ENCODE peak calls at places on chromosomes 4 and X, in ten cellular contexts. T, N, W, M, H, L, S, D, Q and I are unnamed samples.

GRCh38 chr4:99816611-99817309 is at the start of gene DAPP1:
- DNase-seq in T (no peak), D (peak; percentile 80), L (no peak), W (no peak), S (no peak), Q (peak; percentile 44), N (no peak), M (no peak), H (peak; percentile 13), I (peak; percentile 58)

GRCh38 chr4:150801833-150802232 is 213.3 kb downstream of the LRBA start:
- DNase-seq in M (no peak), Q (no peak), H (no peak), N (no peak), T (no peak), S (no peak), L (no peak), D (no peak), W (no peak), I (no peak)

GRCh38 chrX:53091354-53091753 is 2.6 kb upstream of the KANTR start:
- DNase-seq in L (no peak), N (no peak), T (no peak), H (no peak), W (no peak), D (no peak), Q (no peak), S (no peak), M (no peak), I (no peak)

GRCh38 chr4:170497729-170498128 is 408.0 kb upstream of the AADAT start:
- DNase-seq in D (no peak), L (no peak), W (no peak), T (no peak), Q (no peak), H (no peak), M (no peak), N (no peak), S (no peak), I (no peak)

GRCh38 chr4:100428051-100428450 is 89.8 kb downstream of the EMCN start:
- DNase-seq in D (no peak), M (no peak), H (no peak), T (no peak), S (peak; percentile 67), W (no peak), Q (no peak), L (no peak), N (no peak), I (no peak)

GRCh38 chrX:17374619-17375360 is at the start of gene NHS:
- DNase-seq in M (no peak), Q (no peak), S (peak; percentile 83), W (peak; percentile 90), D (no peak), T (peak; percentile 90), H (peak; percentile 56), L (peak; percentile 64), N (peak; percentile 88), I (no peak)

GRCh38 chr4:158020734-158021346 is 152.0 kb downstream of the GASK1B start:
- DNase-seq in W (no peak), M (peak; percentile 44), S (peak; percentile 85), N (no peak), Q (no peak), H (no peak), L (no peak), T (no peak), D (no peak), I (no peak)

GRCh38 chr4:74624351-74625151 is 169.8 kb downstream of the BTC start:
- DNase-seq in L (no peak), W (no peak), M (peak; percentile 85), N (no peak), S (peak; percentile 95), H (no peak), T (no peak), Q (no peak), D (no peak), I (no peak)

GRCh38 chrX:23436875-23437274 is 102.2 kb downstream of the PTCHD1 start:
- DNase-seq in D (no peak), W (no peak), N (no peak), S (peak; percentile 2), M (no peak), L (no peak), T (no peak), H (no peak), Q (no peak), I (no peak)

GRCh38 chrX:153807976-153808375 is 13.5 kb downstream of the SSR4 start:
- DNase-seq in W (no peak), H (no peak), N (no peak), T (no peak), S (no peak), D (no peak), M (no peak), L (no peak), Q (no peak), I (no peak)

GRCh38 chrX:48902135-48902534 is 4.4 kb downstream of the PQBP1 start:
- DNase-seq in L (no peak), W (no peak), S (no peak), Q (no peak), H (no peak), M (no peak), N (no peak), D (no peak), T (no peak), I (no peak)

GRCh38 chrX:44032479-44032878 is 59.3 kb upstream of the NDP start:
- DNase-seq in W (no peak), S (no peak), T (no peak), H (no peak), M (no peak), L (no peak), N (no peak), Q (no peak), D (no peak), I (no peak)

GRCh38 chrX:152656087-152656486 is 18.4 kb downstream of the GABRQ start:
- DNase-seq in M (no peak), W (no peak), S (no peak), D (no peak), Q (no peak), L (no peak), H (no peak), N (no peak), T (no peak), I (no peak)

GRCh38 chr4:173666-174314 is 49.5 kb downstream of the ZNF718 start:
- DNase-seq in H (no peak), S (no peak), N (no peak), W (no peak), D (no peak), Q (no peak), M (no peak), T (no peak), L (no peak), I (no peak)

GRCh38 chr4:176995-177394 is 52.7 kb downstream of the ZNF718 start:
- DNase-seq in T (no peak), L (no peak), D (no peak), M (no peak), H (no peak), W (no peak), S (no peak), N (no peak), Q (no peak), I (no peak)

GRCh38 chr4:175986-176385 is 51.7 kb downstream of the ZNF718 start:
- DNase-seq in D (no peak), S (no peak), T (no peak), L (no peak), H (no peak), N (no peak), W (no peak), Q (no peak), M (no peak), I (no peak)
- H3K9me3 ChIP-seq in D (peaks cover 30% of the 10 kb centered on the region), S (peaks cover 5% of the 10 kb centered on the region), T (peaks cover 59% of the 10 kb centered on the region), L (peaks cover 100% of the 10 kb centered on the region), H (peaks cover 100% of the 10 kb centered on the region), N (peaks cover 3% of the 10 kb centered on the region), W (peaks cover 26% of the 10 kb centered on the region), Q (peaks cover 5% of the 10 kb centered on the region), M (peaks cover 96% of the 10 kb centered on the region), I (peaks cover 39% of the 10 kb centered on the region)

GRCh38 chrX:66328950-66329596 is 165.0 kb downstream of the HEPH start:
- DNase-seq in H (no peak), S (no peak), Q (no peak), W (peak; percentile 66), D (no peak), M (no peak), T (no peak), L (no peak), N (no peak), I (no peak)
- H3K9me3 ChIP-seq in H (peaks cover 4% of the 10 kb centered on the region), S (no peaks in the 10 kb centered on the region), Q (no peaks in the 10 kb centered on the region), W (no peaks in the 10 kb centered on the region), D (no peaks in the 10 kb centered on the region), M (peaks cover 25% of the 10 kb centered on the region), T (peaks cover 11% of the 10 kb centered on the region), L (no peaks in the 10 kb centered on the region), N (no peaks in the 10 kb centered on the region), I (no peaks in the 10 kb centered on the region)

GRCh38 chr4:337143-337931 is at the start of gene ZNF141:
- DNase-seq in W (peak; percentile 97), M (no peak), L (peak; percentile 98), H (peak; percentile 99), D (peak; percentile 94), T (peak; percentile 97), N (peak; percentile 97), Q (peak; percentile 74), S (peak; percentile 99), I (peak; percentile 79)

GRCh38 chr4:336099-336892 is 1.3 kb upstream of the ZNF141 start:
- DNase-seq in H (peak; percentile 35), N (peak; percentile 78), Q (no peak), T (peak; percentile 21), D (no peak), W (peak; percentile 80), L (peak; percentile 61), S (peak; percentile 24), M (no peak), I (no peak)

GRCh38 chr4:337932-338758 is 531 bp downstream of the ZNF141 start:
- DNase-seq in S (peak; percentile 61), L (peak; percentile 42), Q (peak; percentile 46), D (no peak), M (no peak), H (peak; percentile 5), N (no peak), T (no peak), W (peak; percentile 88), I (no peak)

GRCh38 chr4:336893-337142 is 796 bp upstream of the ZNF141 start:
- DNase-seq in M (no peak), W (no peak), L (no peak), D (no peak), T (peak; percentile 63), Q (no peak), N (no peak), S (no peak), H (peak; percentile 52), I (no peak)

DNA sequence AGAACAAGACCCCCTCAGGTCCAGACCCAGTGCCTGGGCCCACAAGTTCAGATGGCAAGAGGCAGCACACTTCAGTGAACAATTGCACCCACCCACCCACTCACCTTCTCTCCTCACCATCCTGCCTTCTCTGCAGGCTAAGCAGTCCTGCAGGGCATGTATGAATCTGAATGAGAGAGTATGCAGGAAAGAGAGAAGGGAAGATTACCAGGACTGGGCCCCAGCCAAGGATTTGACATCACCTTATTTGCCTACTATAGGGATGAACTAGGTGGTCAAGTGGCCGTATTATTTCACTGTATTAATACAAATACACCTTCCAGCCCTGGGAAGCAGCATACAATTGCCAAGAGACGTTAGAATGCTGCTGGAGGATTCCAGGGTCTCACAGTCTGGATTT is 2.1 kb upstream of the ZNF141 start:
- DNase-seq in N (no peak), H (no peak), W (no peak), L (no peak), S (no peak), Q (no peak), M (no peak), D (no peak), T (no peak), I (no peak)
- H3K9me3 ChIP-seq in N (no peaks in the 10 kb centered on the region), H (peaks cover 9% of the 10 kb centered on the region), W (no peaks in the 10 kb centered on the region), L (peaks cover 9% of the 10 kb centered on the region), S (no peaks in the 10 kb centered on the region), Q (no peaks in the 10 kb centered on the region), M (peaks cover 87% of the 10 kb centered on the region), D (peaks cover 12% of the 10 kb centered on the region), T (no peaks in the 10 kb centered on the region), I (peaks cover 3% of the 10 kb centered on the region)

GRCh38 chrX:1139101-1139500 is 73.3 kb downstream of the CRLF2 start:
- DNase-seq in H (no peak), N (no peak), M (no peak), S (no peak), Q (no peak), W (no peak), D (no peak), T (no peak), L (no peak), I (no peak)
- H3K9me3 ChIP-seq in H (no peaks in the 10 kb centered on the region), N (no peaks in the 10 kb centered on the region), M (no peaks in the 10 kb centered on the region), S (no peaks in the 10 kb centered on the region), Q (no peaks in the 10 kb centered on the region), W (peaks cover 1% of the 10 kb centered on the region), D (no peaks in the 10 kb centered on the region), T (no peaks in the 10 kb centered on the region), L (peaks cover 2% of the 10 kb centered on the region), I (no peaks in the 10 kb centered on the region)